ENCODE peak calls at places on chromosome 18, in four cellular contexts. K, N, G and D are unnamed samples.
A peak's percentile ranks its signal among the peaks of the same experiment; 100 is the strongest.

GRCh38 chr18:59324623-59324971 is 6.1 kb upstream of the CPLX4 start:
- DNase-seq in K (no peak), N (no peak), G (no peak), D (no peak)

GRCh38 chr18:35478520-35479435 is 19.0 kb downstream of the INO80C start:
- DNase-seq in K (peak; percentile 81), N (peak; percentile 86), G (no peak), D (peak; percentile 100)

GRCh38 chr18:48412339-48412929 is 3.3 kb upstream of the ZBTB7C start:
- DNase-seq in K (peak; percentile 28), N (no peak), G (no peak), D (peak; percentile 54)

GRCh38 chr18:75223687-75224347 is 13.2 kb downstream of the TSHZ1 start:
- DNase-seq in K (no peak), N (peak; percentile 6), G (no peak), D (no peak)

GRCh38 chr18:5464241-5464640 is 79.6 kb downstream of the EPB41L3 start:
- DNase-seq in K (no peak), N (no peak), G (no peak), D (no peak)

GRCh38 chr18:44747157-44747556 is 66.5 kb downstream of the SETBP1 start:
- DNase-seq in K (no peak), N (no peak), G (no peak), D (no peak)

GRCh38 chr18:22110482-22110924 is 58.9 kb upstream of the GATA6 start:
- DNase-seq in K (no peak), N (no peak), G (no peak), D (no peak)

GRCh38 chr18:51382081-51382480 is 184.6 kb upstream of the MEX3C start:
- DNase-seq in K (no peak), N (no peak), G (no peak), D (no peak)

GRCh38 chr18:34492652-34493051 is 217.4 kb upstream of the DTNA start:
- DNase-seq in K (no peak), N (no peak), G (no peak), D (peak; percentile 57)

GRCh38 chr18:46756172-46756558 is 688 bp downstream of the ST8SIA5 start:
- DNase-seq in K (no peak), N (no peak), G (no peak), D (no peak)

GRCh38 chr18:46754661-46755292 is 2.1 kb downstream of the ST8SIA5 start:
- DNase-seq in K (no peak), N (no peak), G (no peak), D (no peak)

GRCh38 chr18:46755315-46756171 is 1.3 kb downstream of the ST8SIA5 start:
- DNase-seq in K (no peak), N (no peak), G (no peak), D (no peak)

GRCh38 chr18:46754188-46754587 is 2.7 kb downstream of the ST8SIA5 start:
- DNase-seq in K (no peak), N (no peak), G (no peak), D (no peak)

GRCh38 chr18:46756559-46757201 is at the start of gene ST8SIA5:
- DNase-seq in K (no peak), N (no peak), G (no peak), D (no peak)
- H3K4me3 ChIP-seq in K (no peak within 1 kb of the TSS), N (no peak within 1 kb of the TSS), G (peak within 1 kb of the TSS; percentile 12), D (no peak within 1 kb of the TSS)

GRCh38 chr18:61854578-61854977 is 38.2 kb downstream of the RNF152 start:
- DNase-seq in K (peak; percentile 56), N (peak; percentile 86), G (no peak), D (peak; percentile 82)

GRCh38 chr18:61852496-61852895 is 40.3 kb downstream of the RNF152 start:
- DNase-seq in K (no peak), N (no peak), G (no peak), D (peak; percentile 89)

GRCh38 chr18:61850756-61851155 is 42.1 kb downstream of the RNF152 start:
- DNase-seq in K (no peak), N (no peak), G (no peak), D (peak; percentile 42)

GRCh38 chr18:61851279-61851678 is 41.5 kb downstream of the RNF152 start:
- DNase-seq in K (no peak), N (no peak), G (no peak), D (no peak)

GRCh38 chr18:61851940-61852451 is 40.8 kb downstream of the RNF152 start:
- DNase-seq in K (no peak), N (peak; percentile 69), G (no peak), D (no peak)
- TF ChIP-seq CTCF in K (no peak), N (peak; percentile 7), G (no peak), D (no peak)

DNA sequence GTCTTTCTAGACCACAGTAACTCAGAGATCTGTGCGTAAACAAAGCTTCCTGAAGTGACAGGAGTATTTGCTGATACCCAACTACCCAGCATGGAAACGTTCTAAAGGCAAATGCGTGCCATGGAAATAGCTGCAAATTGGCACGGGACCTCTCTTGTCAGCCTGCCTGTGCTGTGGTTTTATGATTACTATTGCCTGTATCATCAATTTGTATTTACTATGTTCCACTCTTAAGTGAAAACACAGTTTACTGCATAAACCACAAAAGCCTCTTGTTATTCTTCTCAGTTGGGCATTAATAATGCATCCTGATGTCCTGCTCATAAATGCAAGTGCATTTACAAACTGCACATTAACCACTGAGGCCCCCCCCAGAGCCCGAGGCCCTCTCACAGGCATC is 196.6 kb upstream of the SLC35G4 start:
- DNase-seq in K (no peak), N (no peak), G (no peak), D (no peak)
- H3K27me3 ChIP-seq in K (no peaks in the 10 kb centered on the region), N (no peaks in the 10 kb centered on the region), G (no peaks in the 10 kb centered on the region), D (no peaks in the 10 kb centered on the region)

DNA sequence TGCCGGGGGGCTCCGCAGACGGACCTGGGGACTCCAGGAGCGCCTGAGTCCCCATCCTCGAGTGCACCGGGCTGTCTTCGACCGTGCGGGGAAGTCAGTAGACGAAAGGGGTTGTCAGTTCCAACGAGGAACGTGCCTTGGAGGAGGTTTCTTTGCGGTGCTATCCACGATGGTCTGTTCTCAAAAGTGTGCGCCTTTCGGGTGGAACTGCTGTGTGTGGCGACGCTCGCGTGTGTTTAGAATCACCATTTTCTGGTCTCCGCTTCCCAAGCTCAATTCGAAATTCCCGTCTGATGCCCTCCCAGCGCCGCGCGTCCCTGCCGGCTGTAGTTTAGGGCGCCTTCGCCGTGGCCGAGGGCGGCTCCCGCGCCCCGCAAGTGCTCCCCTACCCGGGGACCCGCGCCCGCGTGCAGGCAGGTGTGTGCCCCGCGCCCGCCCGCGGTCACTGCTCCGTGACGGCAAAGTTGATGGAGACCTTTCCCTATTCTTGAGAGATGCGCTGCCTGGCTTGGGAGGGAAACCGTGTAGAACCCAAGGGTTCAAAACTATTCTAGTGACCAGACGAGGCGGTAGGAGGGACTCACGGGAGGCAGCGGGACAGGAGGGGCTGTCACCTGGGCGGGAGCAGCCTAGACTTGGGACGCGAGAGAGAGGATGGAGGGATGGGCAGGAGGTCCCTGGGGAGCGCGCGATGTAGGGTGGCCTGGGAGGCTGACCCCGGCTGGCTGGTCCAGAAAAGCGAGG is 959 bp downstream of the DOK6 start:
- DNase-seq in K (peak; percentile 3), N (peak; percentile 8), G (no peak), D (no peak)
- H3K4me3 ChIP-seq in K (peak overlapping the region; percentile 5), N (peak overlapping the region; percentile 42), G (peak overlapping the region; percentile 35), D (peak overlapping the region; percentile 10)

GRCh38 chr18:67511840-67512239 is 4.7 kb downstream of the DSEL start:
- DNase-seq in K (no peak), N (no peak), G (no peak), D (no peak)

GRCh38 chr18:67514901-67515540 is 1.5 kb downstream of the DSEL start:
- DNase-seq in K (peak; percentile 7), N (peak; percentile 48), G (no peak), D (no peak)

GRCh38 chr18:67514465-67514864 is 2.1 kb downstream of the DSEL start:
- DNase-seq in K (no peak), N (peak; percentile 23), G (no peak), D (no peak)

GRCh38 chr18:67510831-67511230 is 5.7 kb downstream of the DSEL start:
- DNase-seq in K (no peak), N (peak; percentile 33), G (no peak), D (no peak)

GRCh38 chr18:67513285-67513684 is 3.2 kb downstream of the DSEL start:
- DNase-seq in K (peak; percentile 2), N (no peak), G (no peak), D (peak; percentile 31)
- TF ChIP-seq CTCF in K (no peak), N (no peak), G (no peak), D (peak; percentile 31)

DNA sequence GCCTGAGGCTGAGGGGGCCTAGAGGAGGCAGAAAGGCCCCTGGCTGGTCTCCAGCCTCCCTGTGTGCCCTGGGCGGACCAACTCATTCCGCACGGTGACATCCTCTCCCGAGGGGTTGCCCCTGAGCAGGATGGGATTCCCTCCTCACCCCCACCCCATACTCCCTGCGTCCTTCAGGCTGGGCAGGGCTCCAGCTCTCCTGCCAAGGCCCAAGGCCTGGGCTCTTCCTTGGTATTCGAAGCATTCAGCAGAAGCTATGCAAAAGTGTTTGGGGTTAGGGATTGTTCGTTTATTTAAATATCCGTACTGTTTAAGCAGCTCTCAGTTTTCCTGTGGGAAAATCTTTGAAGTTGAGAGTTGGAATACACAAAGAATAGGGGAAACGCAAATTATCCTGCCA is 113.1 kb upstream of the RAB12 start:
- DNase-seq in K (no peak), N (peak; percentile 28), G (no peak), D (no peak)
- H3K27me3 ChIP-seq in K (no peaks in the 10 kb centered on the region), N (peaks cover 45% of the 10 kb centered on the region), G (no peaks in the 10 kb centered on the region), D (no peaks in the 10 kb centered on the region)

DNA sequence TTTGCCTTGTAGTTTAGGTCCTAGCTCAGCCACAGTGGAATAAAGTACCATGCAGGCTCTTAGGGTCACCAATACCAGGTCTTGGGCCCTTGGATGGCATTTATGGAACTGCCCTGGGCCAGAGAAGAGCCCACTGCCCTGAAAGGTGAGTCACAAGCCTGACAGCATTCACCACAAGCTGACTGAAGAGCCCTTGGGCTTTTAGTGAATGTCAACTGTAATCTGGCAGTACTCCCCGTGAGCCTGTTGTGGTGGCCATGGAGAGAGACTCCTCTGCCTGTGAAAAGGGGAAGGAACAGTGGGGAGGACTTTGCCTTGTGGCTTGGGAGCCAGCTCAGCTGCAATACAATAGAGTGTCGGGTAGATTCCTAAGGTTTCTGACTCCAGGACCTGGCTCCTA is 1389.7 kb downstream of the DSC3 start:
- DNase-seq in K (no peak), N (no peak), G (no peak), D (peak; percentile 28)
- H3K4me3 ChIP-seq in K (no peak overlapping the region), N (no peak overlapping the region), G (no peak overlapping the region), D (no peak overlapping the region)